ENCODE peak calls at places on chromosomes 13 and 19, in five cellular contexts. I is tibial nerve, Y is upper lobe of left lung, X is psoas muscle, N is ascending aorta. C is an unnamed sample. For H3K4me1, the result is how much of the 10 kb centered on the place peaks cover.

GRCh38 chr19:5171711-5172110 is 168.9 kb downstream of the PTPRS start:
- DNase-seq in I (no peak), Y (no peak), X (no peak), N (no peak), C (no peak)

GRCh38 chr13:41411536-41411935 is 45.8 kb upstream of the RGCC start:
- DNase-seq in I (no peak), Y (no peak), X (no peak), N (no peak), C (no peak)

GRCh38 chr13:30711375-30711774 is 24.0 kb upstream of the ALOX5AP start:
- DNase-seq in I (no peak), Y (no peak), X (no peak), N (peak), C (no peak)

GRCh38 chr19:7953576-7953975 is 10.1 kb upstream of the TIMM44 start:
- DNase-seq in I (no peak), Y (no peak), X (no peak), N (no peak), C (no peak)

GRCh38 chr19:47081095-47081494 is 32.5 kb downstream of the ZC3H4 start:
- DNase-seq in I (no peak), Y (no peak), X (no peak), N (no peak), C (no peak)

GRCh38 chr13:98207411-98207810 is 30.3 kb upstream of the RNF113B start:
- DNase-seq in I (no peak), Y (no peak), X (no peak), N (no peak), C (no peak)

GRCh38 chr13:70107498-70108271 is at the start of gene ATXN8OS:
- DNase-seq in I (no peak), Y (peak), X (no peak), N (no peak), C (no peak)

GRCh38 chr19:45163156-45163555 is 2.4 kb upstream of the NKPD1 start:
- DNase-seq in I (no peak), Y (peak), X (no peak), N (no peak), C (no peak)

GRCh38 chr19:32691952-32692726 is 518 bp downstream of the NUDT19 start:
- DNase-seq in I (no peak), Y (peak), X (peak), N (peak), C (peak)

GRCh38 chr13:45936621-45937020 is 85.1 kb upstream of the SIAH3 start:
- DNase-seq in I (no peak), Y (no peak), X (no peak), N (no peak), C (no peak)

GRCh38 chr19:58021541-58022282 is 12.1 kb upstream of the ZSCAN1 start:
- DNase-seq in I (no peak), Y (peak), X (no peak), N (peak), C (no peak)

GRCh38 chr19:17079710-17080440 is 4.3 kb downstream of the MYO9B start:
- DNase-seq in I (peak), Y (peak), X (peak), N (peak), C (peak)

GRCh38 chr19:50669319-50670101 is 20.3 kb downstream of the C19orf81 start:
- DNase-seq in I (no peak), Y (no peak), X (no peak), N (no peak), C (no peak)

GRCh38 chr19:39852882-39853281 is 6.7 kb upstream of the FBL start:
- DNase-seq in I (no peak), Y (no peak), X (no peak), N (no peak), C (no peak)

GRCh38 chr19:44927746-44928145 is 13.3 kb downstream of the APOC1 start:
- DNase-seq in I (no peak), Y (no peak), X (no peak), N (no peak), C (no peak)

GRCh38 chr13:112760440-112760839 is 70.6 kb downstream of the ATP11A start:
- DNase-seq in I (no peak), Y (no peak), X (no peak), N (no peak), C (no peak)

GRCh38 chr13:109285586-109285985 is 500.8 kb downstream of the IRS2 start:
- DNase-seq in I (no peak), Y (no peak), X (no peak), N (no peak), C (no peak)

GRCh38 chr13:109281823-109282239 is 504.6 kb downstream of the IRS2 start:
- DNase-seq in I (no peak), Y (peak), X (peak), N (no peak), C (no peak)

GRCh38 chr13:109276261-109276660 is 510.1 kb downstream of the IRS2 start:
- DNase-seq in I (no peak), Y (no peak), X (no peak), N (no peak), C (no peak)

GRCh38 chr13:109275848-109276247 is 510.5 kb downstream of the IRS2 start:
- DNase-seq in I (no peak), Y (no peak), X (peak), N (no peak), C (no peak)

GRCh38 chr13:109281017-109281416 is 505.4 kb downstream of the IRS2 start:
- DNase-seq in I (no peak), Y (no peak), X (no peak), N (no peak), C (no peak)
- H3K27ac ChIP-seq in I (no peak), Y (no peak), X (peak), N (no peak), C (peak)

DNA sequence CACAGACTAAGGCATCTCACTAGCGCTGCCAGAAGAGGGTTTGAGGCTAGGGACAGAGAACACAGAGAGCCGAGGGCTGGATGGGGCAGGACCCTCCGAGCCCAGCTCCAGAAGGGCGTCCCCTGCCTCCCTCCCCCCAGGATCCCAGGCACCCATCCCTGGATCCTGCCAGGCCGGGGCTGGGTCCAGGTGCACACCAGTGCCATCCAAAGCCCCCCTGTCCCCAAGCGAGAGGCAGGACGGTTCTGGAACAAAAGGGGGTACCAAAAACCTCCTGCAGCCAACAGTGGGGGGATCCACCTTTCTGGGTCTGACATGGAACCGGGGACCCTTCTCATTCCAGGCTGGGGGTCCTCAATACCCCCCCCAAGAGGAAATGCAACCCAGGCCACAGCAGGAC is 4.4 kb upstream of the REXO1 start:
- DNase-seq in I (no peak), Y (no peak), X (no peak), N (no peak), C (no peak)
- H3K4me1 ChIP-seq in I (half or more), Y (half or more), X (under half), N (under half), C (half or more)

GRCh38 chr19:12794196-12794921 is 3.1 kb downstream of the JUNB start:
- DNase-seq in I (no peak), Y (no peak), X (no peak), N (no peak), C (no peak)

GRCh38 chr19:12792853-12793289 is 1.6 kb downstream of the JUNB start:
- DNase-seq in I (no peak), Y (peak), X (no peak), N (peak), C (no peak)

GRCh38 chr19:12796146-12797071 is 5.1 kb downstream of the JUNB start:
- DNase-seq in I (no peak), Y (no peak), X (peak), N (peak), C (peak)

GRCh38 chr19:12793290-12794195 is 2.3 kb downstream of the JUNB start:
- DNase-seq in I (peak), Y (peak), X (peak), N (peak), C (peak)

GRCh38 chr19:12794936-12795335 is 3.6 kb downstream of the JUNB start:
- DNase-seq in I (no peak), Y (no peak), X (no peak), N (peak), C (no peak)
- H3K27ac ChIP-seq in I (peak), Y (peak), X (peak), N (peak), C (peak)

DNA sequence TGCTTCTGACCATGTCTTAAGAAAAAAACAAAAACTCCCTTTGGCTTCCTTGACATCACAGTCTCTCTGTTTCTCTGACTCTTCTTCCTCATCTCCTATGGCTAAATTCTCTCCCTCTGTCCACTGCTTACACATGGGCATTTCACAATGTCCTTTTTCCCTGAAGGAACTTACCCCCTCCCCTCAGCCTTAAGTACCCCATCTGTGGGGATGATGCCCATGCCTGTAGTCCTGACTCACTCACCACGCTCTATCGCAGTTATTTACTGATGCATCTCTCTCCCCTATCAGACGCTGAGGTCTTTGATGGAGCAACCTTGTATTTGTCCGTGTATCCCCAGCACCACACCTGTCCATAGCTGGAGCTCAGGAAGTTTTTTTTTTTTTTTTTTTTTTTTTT is 32.4 kb downstream of the ACTN4 start:
- DNase-seq in I (no peak), Y (no peak), X (peak), N (no peak), C (no peak)
- H3K4me1 ChIP-seq in I (half or more), Y (half or more), X (half or more), N (half or more), C (half or more)

GRCh38 chr13:28528848-28529247 is 33.9 kb upstream of the FLT1 start:
- DNase-seq in I (no peak), Y (no peak), X (no peak), N (no peak), C (no peak)
- H3K27ac ChIP-seq in I (no peak), Y (no peak), X (no peak), N (no peak), C (no peak)